ENCODE peak calls at places on chromosomes 3 and 15, in eight cellular contexts. One of them, this sample, is unnamed.

GRCh38 chr3:194205675-194206133 is 69.8 kb downstream of the HES1 start:
- DNase-seq in ovary: no peak
- DNase-seq in uterus: no peak
- DNase-seq in transverse colon: no peak
- DNase-seq in GM12891: no peak
- DNase-seq in A549: peak
- DNase-seq in testis: peak
- DNase-seq in HCT116: peak
- DNase-seq in this sample: no peak

GRCh38 chr15:64985382-64986033 is 4.2 kb downstream of the SPG21 start:
- DNase-seq in ovary: no peak
- DNase-seq in uterus: no peak
- DNase-seq in transverse colon: no peak
- DNase-seq in GM12891: no peak
- DNase-seq in A549: peak
- DNase-seq in testis: no peak
- DNase-seq in HCT116: no peak
- DNase-seq in this sample: no peak

GRCh38 chr3:70889162-70890045 is 577.0 kb upstream of the MDFIC2 start:
- DNase-seq in ovary: no peak
- DNase-seq in uterus: no peak
- DNase-seq in transverse colon: no peak
- DNase-seq in GM12891: no peak
- DNase-seq in A549: no peak
- DNase-seq in testis: no peak
- DNase-seq in HCT116: no peak
- DNase-seq in this sample: no peak

GRCh38 chr3:170180107-170180951 is 1.2 kb downstream of the PHC3 start:
- DNase-seq in ovary: no peak
- DNase-seq in uterus: no peak
- DNase-seq in transverse colon: no peak
- DNase-seq in GM12891: no peak
- DNase-seq in A549: no peak
- DNase-seq in testis: no peak
- DNase-seq in HCT116: no peak
- DNase-seq in this sample: no peak

GRCh38 chr3:107660316-107660976 is 137.7 kb downstream of the BBX start:
- DNase-seq in ovary: no peak
- DNase-seq in uterus: no peak
- DNase-seq in transverse colon: no peak
- DNase-seq in GM12891: no peak
- DNase-seq in A549: peak
- DNase-seq in testis: no peak
- DNase-seq in HCT116: peak
- DNase-seq in this sample: no peak

GRCh38 chr3:124149774-124150173 is 157.8 kb upstream of the ROPN1 start:
- DNase-seq in ovary: no peak
- DNase-seq in uterus: no peak
- DNase-seq in transverse colon: no peak
- DNase-seq in GM12891: no peak
- DNase-seq in A549: no peak
- DNase-seq in testis: no peak
- DNase-seq in HCT116: no peak
- DNase-seq in this sample: no peak

GRCh38 chr3:57226156-57226555 is 1.4 kb upstream of the APPL1 start:
- DNase-seq in ovary: no peak
- DNase-seq in uterus: no peak
- DNase-seq in transverse colon: no peak
- DNase-seq in GM12891: no peak
- DNase-seq in A549: no peak
- DNase-seq in testis: no peak
- DNase-seq in HCT116: no peak
- DNase-seq in this sample: no peak

GRCh38 chr3:150956376-150956775 is 16.2 kb downstream of the CLRN1 start:
- DNase-seq in ovary: no peak
- DNase-seq in uterus: peak
- DNase-seq in transverse colon: no peak
- DNase-seq in GM12891: no peak
- DNase-seq in A549: no peak
- DNase-seq in testis: no peak
- DNase-seq in HCT116: no peak
- DNase-seq in this sample: no peak

GRCh38 chr3:15313461-15313860 is 18.9 kb downstream of the SH3BP5 start:
- DNase-seq in ovary: no peak
- DNase-seq in uterus: no peak
- DNase-seq in transverse colon: no peak
- DNase-seq in GM12891: no peak
- DNase-seq in A549: no peak
- DNase-seq in testis: no peak
- DNase-seq in HCT116: no peak
- DNase-seq in this sample: no peak

GRCh38 chr3:30970183-30970582 is 75.7 kb upstream of the GADL1 start:
- DNase-seq in ovary: no peak
- DNase-seq in uterus: no peak
- DNase-seq in transverse colon: no peak
- DNase-seq in GM12891: no peak
- DNase-seq in A549: peak
- DNase-seq in testis: no peak
- DNase-seq in HCT116: no peak
- DNase-seq in this sample: no peak

GRCh38 chr3:129934234-129935123 is 40.0 kb upstream of the TRH start:
- DNase-seq in ovary: peak
- DNase-seq in uterus: peak
- DNase-seq in transverse colon: no peak
- DNase-seq in GM12891: peak
- DNase-seq in A549: peak
- DNase-seq in testis: peak
- DNase-seq in HCT116: peak
- DNase-seq in this sample: peak

DNA sequence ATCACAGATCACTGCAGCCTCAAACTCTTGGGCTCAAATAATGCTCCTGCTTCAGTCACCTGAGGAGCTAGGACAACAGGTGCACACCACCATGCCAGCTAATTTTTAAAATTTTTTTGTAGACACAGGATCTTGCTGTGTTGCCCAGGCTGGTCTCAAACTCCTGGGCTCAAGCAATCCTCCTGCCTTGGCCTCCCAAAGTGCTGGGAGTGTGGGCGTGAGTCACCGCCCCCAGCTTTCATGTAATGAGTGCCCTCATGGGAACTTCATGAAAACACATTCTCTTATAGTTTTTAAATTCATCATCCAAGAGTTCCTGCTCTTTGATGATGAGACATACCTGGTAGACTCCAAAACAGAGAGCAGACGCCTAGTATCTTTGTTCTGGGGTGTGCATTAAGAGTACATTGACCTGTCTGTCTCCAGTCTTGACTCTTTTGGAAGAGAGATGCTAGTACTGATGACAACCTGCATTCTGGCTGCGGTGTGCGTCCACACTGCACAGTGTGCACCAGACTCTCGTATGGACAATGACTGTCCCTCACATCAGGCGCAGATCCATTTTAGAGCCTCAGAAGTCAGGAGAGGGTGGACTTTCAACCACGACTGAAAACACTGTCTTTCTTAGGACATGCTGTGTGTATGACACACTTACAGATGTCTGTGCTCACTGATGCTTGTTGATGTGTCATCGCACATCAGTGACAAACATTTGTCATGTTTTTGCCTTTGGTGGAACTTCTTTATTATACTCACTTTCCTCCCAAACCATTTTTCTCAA is 2.0 kb downstream of the NRROS start:
- DNase-seq in ovary: no peak
- DNase-seq in uterus: no peak
- DNase-seq in transverse colon: no peak
- DNase-seq in GM12891: no peak
- DNase-seq in A549: no peak
- DNase-seq in testis: no peak
- DNase-seq in HCT116: no peak
- DNase-seq in this sample: no peak
- TF ChIP-seq POLR2A in ovary: no peak
- TF ChIP-seq POLR2A in uterus: no peak
- TF ChIP-seq POLR2A in transverse colon: no peak
- TF ChIP-seq POLR2A in GM12891: peak
- TF ChIP-seq POLR2A in A549: no peak
- TF ChIP-seq POLR2A in testis: no peak
- TF ChIP-seq POLR2A in HCT116: no peak
- TF ChIP-seq POLR2A in this sample: no peak

GRCh38 chr3:171461087-171461917 is 1.1 kb upstream of the TNIK start:
- DNase-seq in ovary: no peak
- DNase-seq in uterus: peak
- DNase-seq in transverse colon: peak
- DNase-seq in GM12891: no peak
- DNase-seq in A549: peak
- DNase-seq in testis: peak
- DNase-seq in HCT116: peak
- DNase-seq in this sample: no peak

GRCh38 chr3:171459942-171460225 is 321 bp downstream of the TNIK start:
- DNase-seq in ovary: no peak
- DNase-seq in uterus: no peak
- DNase-seq in transverse colon: no peak
- DNase-seq in GM12891: no peak
- DNase-seq in A549: no peak
- DNase-seq in testis: no peak
- DNase-seq in HCT116: no peak
- DNase-seq in this sample: no peak

GRCh38 chr3:171459130-171459941 is 869 bp downstream of the TNIK start:
- DNase-seq in ovary: peak
- DNase-seq in uterus: peak
- DNase-seq in transverse colon: peak
- DNase-seq in GM12891: no peak
- DNase-seq in A549: peak
- DNase-seq in testis: peak
- DNase-seq in HCT116: no peak
- DNase-seq in this sample: peak

GRCh38 chr3:171458857-171459129 is 1.4 kb downstream of the TNIK start:
- DNase-seq in ovary: peak
- DNase-seq in uterus: no peak
- DNase-seq in transverse colon: no peak
- DNase-seq in GM12891: no peak
- DNase-seq in A549: no peak
- DNase-seq in testis: no peak
- DNase-seq in HCT116: no peak
- DNase-seq in this sample: no peak

GRCh38 chr3:171460226-171461086 is at the start of gene TNIK:
- DNase-seq in ovary: peak
- DNase-seq in uterus: peak
- DNase-seq in transverse colon: peak
- DNase-seq in GM12891: peak
- DNase-seq in A549: peak
- DNase-seq in testis: peak
- DNase-seq in HCT116: peak
- DNase-seq in this sample: peak
- TF ChIP-seq POLR2A in ovary: no peak
- TF ChIP-seq POLR2A in uterus: no peak
- TF ChIP-seq POLR2A in transverse colon: peak
- TF ChIP-seq POLR2A in GM12891: no peak
- TF ChIP-seq POLR2A in A549: no peak
- TF ChIP-seq POLR2A in testis: no peak
- TF ChIP-seq POLR2A in HCT116: peak
- TF ChIP-seq POLR2A in this sample: peak

GRCh38 chr3:138594150-138594934 is at the start of gene CEP70:
- DNase-seq in ovary: peak
- DNase-seq in uterus: peak
- DNase-seq in transverse colon: peak
- DNase-seq in GM12891: peak
- DNase-seq in A549: peak
- DNase-seq in testis: peak
- DNase-seq in HCT116: peak
- DNase-seq in this sample: peak
- TF ChIP-seq POLR2A in ovary: peak
- TF ChIP-seq POLR2A in uterus: peak
- TF ChIP-seq POLR2A in transverse colon: peak
- TF ChIP-seq POLR2A in GM12891: no peak
- TF ChIP-seq POLR2A in A549: peak
- TF ChIP-seq POLR2A in testis: peak
- TF ChIP-seq POLR2A in HCT116: peak
- TF ChIP-seq POLR2A in this sample: peak

GRCh38 chr3:126083913-126084514 is at the start of gene SLC41A3:
- DNase-seq in ovary: peak
- DNase-seq in uterus: peak
- DNase-seq in transverse colon: peak
- DNase-seq in GM12891: peak
- DNase-seq in A549: peak
- DNase-seq in testis: peak
- DNase-seq in HCT116: peak
- DNase-seq in this sample: peak
- TF ChIP-seq POLR2A in ovary: peak
- TF ChIP-seq POLR2A in uterus: peak
- TF ChIP-seq POLR2A in transverse colon: peak
- TF ChIP-seq POLR2A in GM12891: no peak
- TF ChIP-seq POLR2A in A549: peak
- TF ChIP-seq POLR2A in testis: no peak
- TF ChIP-seq POLR2A in HCT116: peak
- TF ChIP-seq POLR2A in this sample: peak

DNA sequence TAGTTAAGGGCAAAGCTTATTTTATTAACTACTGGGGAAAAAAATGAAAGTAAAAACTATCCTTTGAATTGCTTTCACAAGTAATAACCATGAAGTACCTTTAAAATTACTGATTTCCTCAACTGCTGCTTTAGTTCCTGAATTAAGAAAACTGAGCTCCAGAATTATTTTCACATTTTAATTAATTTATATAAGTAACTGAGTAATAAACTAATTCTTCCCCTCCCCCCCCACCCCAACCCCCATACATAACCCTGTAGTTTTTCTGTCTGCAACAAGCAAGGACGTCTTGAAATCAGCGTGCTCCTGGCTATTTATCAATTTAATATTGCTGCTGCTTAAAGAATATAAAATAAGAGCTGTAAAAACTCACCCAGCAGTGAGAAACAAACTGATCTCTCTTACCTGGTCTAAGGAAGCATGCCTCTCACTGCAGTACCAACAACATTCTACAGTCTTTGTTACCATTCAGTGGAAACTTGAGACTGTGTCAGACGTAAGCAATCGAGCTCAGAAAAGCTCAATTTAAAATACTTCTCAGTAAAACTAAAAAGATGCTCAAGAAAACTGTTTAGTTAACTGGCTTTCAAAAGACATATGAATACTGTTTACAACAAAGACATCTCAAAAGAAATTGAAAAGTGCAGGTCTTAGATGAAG is 121.0 kb downstream of the TFDP2 start:
- DNase-seq in ovary: no peak
- DNase-seq in uterus: peak
- DNase-seq in transverse colon: peak
- DNase-seq in GM12891: peak
- DNase-seq in A549: peak
- DNase-seq in testis: peak
- DNase-seq in HCT116: peak
- DNase-seq in this sample: peak
- TF ChIP-seq POLR2A in ovary: no peak
- TF ChIP-seq POLR2A in uterus: no peak
- TF ChIP-seq POLR2A in transverse colon: no peak
- TF ChIP-seq POLR2A in GM12891: peak
- TF ChIP-seq POLR2A in A549: no peak
- TF ChIP-seq POLR2A in testis: no peak
- TF ChIP-seq POLR2A in HCT116: no peak
- TF ChIP-seq POLR2A in this sample: no peak

This sample was measured in H54.